ENCODE peak calls at places on chromosomes 12 and 14, in six cellular contexts. Y, Q, S, R, L and M are unnamed samples. For H3K36me3, the result is how much of the 10 kb centered on the place peaks cover.

GRCh38 chr14:36094963-36095362 is 81.6 kb downstream of the PTCSC3 start:
- DNase-seq in Y (no peak), R (no peak), L (no peak), S (no peak), Q (no peak), M (no peak)

GRCh38 chr14:45699451-45699850 is 446.4 kb upstream of the MIS18BP1 start:
- DNase-seq in S (peak), Q (no peak), Y (no peak), L (no peak), R (no peak), M (no peak)

GRCh38 chr12:2387051-2387834 is 334.5 kb downstream of the CACNA1C start:
- DNase-seq in R (no peak), Q (no peak), S (peak), L (no peak), Y (peak), M (no peak)

GRCh38 chr12:91978143-91978542 is 167.5 kb downstream of the BTG1 start:
- DNase-seq in Q (no peak), Y (no peak), R (no peak), L (no peak), S (peak), M (no peak)

GRCh38 chr14:43105305-43105704 is 1401.8 kb downstream of the FSCB start:
- DNase-seq in Q (no peak), L (no peak), R (no peak), Y (no peak), S (no peak), M (no peak)

GRCh38 chr12:2891240-2892053 is 756 bp downstream of the TULP3 start:
- DNase-seq in Y (peak), Q (peak), R (peak), S (peak), L (peak), M (peak)

GRCh38 chr14:68088463-68088862 is 268.9 kb downstream of the RAD51B start:
- DNase-seq in S (peak), L (no peak), Q (no peak), R (no peak), Y (no peak), M (peak)

GRCh38 chr14:46490150-46490769 is 161.3 kb downstream of the RPL10L start:
- DNase-seq in Y (no peak), L (peak), R (no peak), Q (no peak), S (peak), M (peak)

GRCh38 chr12:124742702-124743101 is 121.0 kb downstream of the SCARB1 start:
- DNase-seq in R (no peak), Y (no peak), S (no peak), Q (no peak), L (no peak), M (peak)

GRCh38 chr14:78182722-78183121 is 12.5 kb downstream of the NRXN3 start:
- DNase-seq in S (no peak), L (no peak), Y (no peak), R (no peak), Q (no peak), M (no peak)

GRCh38 chr14:23405516-23406025 is 2.5 kb downstream of the MYH6 start:
- DNase-seq in Q (no peak), R (no peak), L (no peak), S (no peak), Y (no peak), M (no peak)

GRCh38 chr14:22226381-22226780 is 362.6 kb downstream of the DAD1 start:
- DNase-seq in Q (no peak), Y (no peak), R (no peak), S (no peak), L (no peak), M (peak)

GRCh38 chr14:103871596-103872480 is 24.5 kb upstream of the PPP1R13B start:
- DNase-seq in L (no peak), Y (no peak), Q (peak), S (no peak), R (peak), M (no peak)

GRCh38 chr12:51028126-51028810 is 2.1 kb upstream of the SLC11A2 start:
- DNase-seq in L (peak), Q (peak), S (no peak), Y (no peak), R (no peak), M (peak)

GRCh38 chr12:111458773-111459172 is 53.0 kb downstream of the SH2B3 start:
- DNase-seq in S (no peak), Y (peak), Q (no peak), R (no peak), L (no peak), M (no peak)

GRCh38 chr14:94135476-94135875 is 6.1 kb upstream of the IFI27L2 start:
- DNase-seq in Y (no peak), L (no peak), Q (no peak), R (no peak), S (no peak), M (no peak)

GRCh38 chr12:116620801-116621593 is 61.8 kb downstream of the MAP1LC3B2 start:
- DNase-seq in Q (no peak), S (no peak), Y (no peak), R (no peak), L (no peak), M (no peak)

GRCh38 chr12:116624516-116624915 is 65.3 kb downstream of the MAP1LC3B2 start:
- DNase-seq in S (no peak), Y (no peak), L (no peak), Q (no peak), R (no peak), M (no peak)

GRCh38 chr12:116616536-116617248 is 57.5 kb downstream of the MAP1LC3B2 start:
- DNase-seq in S (no peak), Q (no peak), R (no peak), Y (no peak), L (no peak), M (no peak)

GRCh38 chr12:116619246-116619645 is 60.1 kb downstream of the MAP1LC3B2 start:
- DNase-seq in Q (no peak), L (no peak), Y (no peak), R (no peak), S (no peak), M (no peak)

GRCh38 chr12:116620085-116620734 is 61.0 kb downstream of the MAP1LC3B2 start:
- DNase-seq in L (no peak), Q (no peak), R (no peak), S (no peak), Y (no peak), M (no peak)
- H3K36me3 ChIP-seq in L (under half), Q (under half), R (under half), S (under half), Y (under half), M (under half)

DNA sequence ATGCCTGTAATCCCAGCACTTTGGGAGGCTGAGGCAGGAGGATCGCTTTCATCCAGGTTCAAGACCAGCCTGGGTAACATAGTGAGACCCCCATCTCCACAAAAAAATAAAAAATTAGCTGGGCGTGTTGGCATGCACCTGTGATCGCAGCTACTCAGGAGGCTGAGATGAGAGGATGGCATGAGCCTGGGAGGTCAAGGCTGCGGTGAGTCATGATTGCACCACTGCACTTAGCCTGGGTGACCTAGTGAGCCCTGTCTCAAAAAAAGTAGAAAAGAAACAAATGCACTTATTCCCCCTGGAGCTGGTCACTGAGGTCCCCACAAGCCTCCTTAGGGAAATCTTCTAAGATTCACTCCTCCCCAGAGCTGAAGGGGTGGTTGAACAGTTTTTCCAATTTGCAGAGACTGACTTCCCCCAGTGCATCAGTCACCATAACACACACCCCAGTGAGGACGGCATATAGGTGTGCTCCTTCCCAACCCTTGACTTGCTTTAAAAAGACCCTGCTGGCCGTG is 1.6 kb downstream of the CD9 start:
- DNase-seq in Y (no peak), R (no peak), S (no peak), Q (no peak), L (no peak), M (no peak)
- H3K4me3 ChIP-seq in Y (peak), R (peak), S (peak), Q (peak), L (peak), M (peak)

GRCh38 chr12:98656289-98657101 is 11.4 kb downstream of the APAF1 start:
- DNase-seq in Q (no peak), R (no peak), S (no peak), Y (no peak), L (no peak), M (no peak)

GRCh38 chr12:98660521-98660920 is 15.4 kb downstream of the APAF1 start:
- DNase-seq in S (no peak), L (no peak), Q (no peak), R (no peak), Y (no peak), M (no peak)
- H3K36me3 ChIP-seq in S (under half), L (under half), Q (under half), R (half or more), Y (under half), M (under half)

DNA sequence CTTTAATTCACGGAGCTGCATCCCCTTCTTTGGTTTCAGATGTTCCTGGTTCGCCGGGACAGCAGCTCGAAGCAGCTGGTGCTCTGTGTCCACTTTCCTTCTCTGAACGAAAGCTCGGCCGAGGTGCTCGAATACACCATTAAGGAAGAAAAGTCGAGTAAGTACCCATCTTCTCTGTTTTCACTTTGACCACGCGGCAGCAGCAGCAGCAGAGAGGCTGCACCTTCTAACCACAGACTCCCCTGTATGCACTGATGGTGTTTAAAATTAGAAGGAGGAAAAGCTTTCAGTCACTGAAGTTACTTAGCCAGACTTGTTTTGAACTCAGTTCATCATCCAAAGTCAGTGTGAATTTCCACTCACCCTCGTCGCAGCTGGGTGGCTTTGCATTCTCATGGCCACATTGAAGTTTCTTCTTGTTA is 63.8 kb downstream of the RIN3 start:
- DNase-seq in R (no peak), S (no peak), L (no peak), Q (no peak), Y (no peak), M (no peak)
- H3K4me3 ChIP-seq in R (no peak), S (no peak), L (no peak), Q (no peak), Y (no peak), M (no peak)

DNA sequence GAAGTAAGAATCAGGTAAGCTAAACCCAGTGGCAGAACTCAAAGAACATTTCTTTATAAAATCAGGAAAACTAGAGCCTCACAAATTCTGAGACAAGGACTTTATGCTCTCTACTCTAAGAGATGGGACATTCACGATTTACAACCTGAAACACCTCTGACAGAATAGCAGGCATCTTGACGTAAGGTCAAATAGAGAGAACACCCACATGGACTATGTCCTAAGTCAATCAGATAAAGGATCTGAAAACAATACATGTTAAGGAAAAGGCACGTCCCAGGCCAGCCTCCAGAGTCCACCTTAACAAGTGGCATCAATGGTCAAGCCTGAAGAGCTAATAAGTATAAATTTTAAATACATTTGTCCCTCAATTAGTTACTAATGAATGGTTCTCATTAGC is 39.9 kb upstream of the SYCP3 start:
- DNase-seq in R (no peak), Y (no peak), S (no peak), Q (no peak), L (no peak), M (no peak)
- H3K36me3 ChIP-seq in R (under half), Y (under half), S (under half), Q (under half), L (under half), M (under half)

GRCh38 chr12:113505941-113506340 is 34.3 kb upstream of the LHX5 start:
- DNase-seq in Q (no peak), S (no peak), R (no peak), L (no peak), Y (no peak), M (no peak)
- H3K4me3 ChIP-seq in Q (no peak), S (no peak), R (no peak), L (no peak), Y (no peak), M (no peak)

GRCh38 chr14:81095539-81095938 is 125.2 kb downstream of the GTF2A1 start:
- DNase-seq in Y (no peak), Q (no peak), L (no peak), R (no peak), S (no peak), M (no peak)
- H3K36me3 ChIP-seq in Y (under half), Q (under half), L (under half), R (under half), S (under half), M (under half)

GRCh38 chr12:109713187-109713984 is at the start of gene FAM222A:
- DNase-seq in R (peak), S (peak), Q (peak), Y (peak), L (peak), M (peak)

GRCh38 chr12:109715310-109716091 is 1.9 kb downstream of the FAM222A start:
- DNase-seq in R (no peak), L (peak), Y (no peak), S (no peak), Q (peak), M (peak)

GRCh38 chr12:109714141-109714912 is 702 bp downstream of the FAM222A start:
- DNase-seq in S (peak), L (peak), Y (no peak), R (peak), Q (peak), M (peak)

GRCh38 chr12:109716092-109716479 is 2.5 kb downstream of the FAM222A start:
- DNase-seq in S (no peak), L (peak), Y (no peak), R (no peak), Q (no peak), M (no peak)

GRCh38 chr12:109714913-109715244 is 1.3 kb downstream of the FAM222A start:
- DNase-seq in R (no peak), Q (no peak), Y (no peak), S (no peak), L (no peak), M (no peak)
- H3K4me3 ChIP-seq in R (peak), Q (peak), Y (no peak), S (no peak), L (peak), M (peak)

GRCh38 chr14:101909371-101910096 is 54.8 kb upstream of the DYNC1H1 start:
- DNase-seq in R (no peak), L (no peak), Q (no peak), S (no peak), Y (no peak), M (no peak)

GRCh38 chr14:101908795-101909194 is 55.6 kb upstream of the DYNC1H1 start:
- DNase-seq in Q (no peak), L (no peak), Y (no peak), S (no peak), R (no peak), M (no peak)

GRCh38 chr14:101906645-101907044 is 57.7 kb upstream of the DYNC1H1 start:
- DNase-seq in Q (no peak), Y (no peak), R (no peak), L (no peak), S (no peak), M (no peak)

GRCh38 chr14:101905614-101906013 is 58.8 kb upstream of the DYNC1H1 start:
- DNase-seq in R (no peak), S (no peak), L (no peak), Y (no peak), Q (no peak), M (no peak)

GRCh38 chr14:101907619-101908018 is 56.8 kb upstream of the DYNC1H1 start:
- DNase-seq in S (no peak), R (no peak), Q (no peak), Y (no peak), L (no peak), M (no peak)
- H3K36me3 ChIP-seq in S (under half), R (half or more), Q (half or more), Y (half or more), L (half or more), M (half or more)